ENCODE peak calls at places on chromosomes 12 and 14, in nine cellular contexts. S is GM23248; U is NCI-H460; O is GM19239; Z is anterior cingulate cortex; E is upper lobe of right lung; H is stimulated activated CD4-positive, alpha-beta T cell treated with anti-CD3 and anti-CD28 coated beads, Interleukin-12 subunit alpha, Interleukin-12 subunit beta, amount 100 ng/mL, for 48 hours; F is activated gamma-delta T cell treated with anti-CD3 and anti-CD28 coated beads, Interleukin-2, amount 50 U/mL, for 16 hours; Y is AG09319. M is an unnamed sample.

GRCh38 chr14:76958020-76958965 is 70.2 kb downstream of the IRF2BPL start:
- DNase-seq in S (no peak), U (no peak), O (no peak), Z (no peak), E (no peak), H (no peak), F (no peak), Y (no peak), M (no peak)

GRCh38 chr12:67940780-67941243 is 48.4 kb upstream of the IFNG-AS1 start:
- DNase-seq in S (peak), U (no peak), O (no peak), Z (no peak), E (no peak), H (no peak), F (no peak), Y (no peak), M (peak)

GRCh38 chr12:6809056-6809455 is 12.6 kb upstream of the GPR162 start:
- DNase-seq in S (no peak), U (no peak), O (no peak), Z (no peak), E (no peak), H (no peak), F (no peak), Y (no peak), M (no peak)

GRCh38 chr14:77607741-77608302 is 8.6 kb downstream of the SPTLC2 start:
- DNase-seq in S (no peak), U (no peak), O (no peak), Z (no peak), E (no peak), H (no peak), F (no peak), Y (no peak), M (no peak)

GRCh38 chr12:75526655-75527511 is 15.5 kb upstream of the KRR1 start:
- DNase-seq in S (peak), U (peak), O (peak), Z (no peak), E (no peak), H (peak), F (no peak), Y (no peak), M (peak)

GRCh38 chr14:103518416-103519042 is 4.1 kb downstream of the CKB start:
- DNase-seq in S (peak), U (peak), O (peak), Z (peak), E (peak), H (peak), F (peak), Y (no peak), M (peak)

GRCh38 chr14:73823339-73823885 is 28.2 kb upstream of the PTGR2 start:
- DNase-seq in S (no peak), U (no peak), O (no peak), Z (no peak), E (no peak), H (no peak), F (no peak), Y (no peak), M (no peak)

GRCh38 chr12:24719293-24719721 is 229.6 kb downstream of the BCAT1 start:
- DNase-seq in S (peak), U (no peak), O (no peak), Z (no peak), E (no peak), H (peak), F (peak), Y (no peak), M (no peak)

GRCh38 chr12:31485570-31485969 is 105.4 kb downstream of the DENND5B start:
- DNase-seq in S (no peak), U (no peak), O (no peak), Z (no peak), E (no peak), H (no peak), F (no peak), Y (no peak), M (no peak)

GRCh38 chr12:51788876-51789275 is 59.6 kb downstream of the FIGNL2 start:
- DNase-seq in S (peak), U (no peak), O (no peak), Z (no peak), E (no peak), H (no peak), F (no peak), Y (peak), M (peak)

GRCh38 chr12:49961993-49962764 is 507 bp downstream of the AQP5 start:
- DNase-seq in S (no peak), U (no peak), O (no peak), Z (no peak), E (no peak), H (no peak), F (no peak), Y (no peak), M (no peak)

GRCh38 chr12:129870146-129870545 is 33.7 kb downstream of the TMEM132D start:
- DNase-seq in S (no peak), U (no peak), O (no peak), Z (no peak), E (no peak), H (no peak), F (no peak), Y (no peak), M (no peak)

GRCh38 chr12:57603758-57604453 is 718 bp upstream of the DTX3 start:
- DNase-seq in S (peak), U (no peak), O (no peak), Z (no peak), E (no peak), H (no peak), F (no peak), Y (no peak), M (peak)

M was measured in GM03348.